ENCODE peak calls at places on chromosomes 16 and 17, in six cellular contexts. D is HepG2, P is GM12878, V is IMR-90, R is A549, H is K562. K is an unnamed sample.

GRCh38 chr16:22771551-22771950 is 42.4 kb upstream of the HS3ST2 start:
- DNase-seq in P (no peak), H (no peak), R (no peak), V (no peak), D (no peak), K (no peak)

GRCh38 chr17:67116045-67116575 is 71.8 kb downstream of the CACNG1 start:
- DNase-seq in H (no peak), R (no peak), V (no peak), P (no peak), D (no peak), K (no peak)

GRCh38 chr16:28042856-28043255 is 20.7 kb downstream of the GSG1L start:
- DNase-seq in R (no peak), P (no peak), H (no peak), D (no peak), V (peak; percentile 27), K (no peak)

GRCh38 chr17:57861000-57861736 is 11.3 kb upstream of the MRPS23 start:
- DNase-seq in D (peak; percentile 94), R (peak; percentile 78), P (no peak), H (peak; percentile 62), V (peak; percentile 60), K (no peak)

GRCh38 chr17:42857389-42857788 is 6.4 kb downstream of the AOC3 start:
- DNase-seq in V (no peak), R (no peak), P (no peak), D (no peak), H (no peak), K (no peak)

GRCh38 chr17:30363715-30364202 is 15.0 kb upstream of the CPD start:
- DNase-seq in V (peak; percentile 95), H (peak; percentile 41), P (peak; percentile 99), R (no peak), D (no peak), K (no peak)

GRCh38 chr17:50954641-50955121 is 88.5 kb upstream of the TOB1 start:
- DNase-seq in R (no peak), V (no peak), H (no peak), P (no peak), D (no peak), K (no peak)

GRCh38 chr17:64331946-64332493 is 58.6 kb downstream of the PECAM1 start:
- DNase-seq in D (peak; percentile 75), H (peak; percentile 94), R (no peak), P (no peak), V (no peak), K (no peak)

GRCh38 chr16:73040136-73040535 is 7.8 kb downstream of the ZFHX3 start:
- DNase-seq in P (no peak), V (no peak), R (no peak), D (no peak), H (no peak), K (no peak)

GRCh38 chr17:48440660-48441059 is 10.6 kb upstream of the SKAP1 start:
- DNase-seq in D (no peak), R (no peak), P (no peak), H (no peak), V (no peak), K (no peak)
- TF ChIP-seq BHLHE40 in D (no peak), R (no peak), P (no peak), H (no peak), V (no peak), K (no peak)

GRCh38 chr16:18839555-18839954 is 38.2 kb upstream of the ARL6IP1 start:
- DNase-seq in D (peak; percentile 66), V (no peak), P (no peak), H (no peak), R (no peak), K (no peak)
- TF ChIP-seq BHLHE40 in D (no peak), V (no peak), P (no peak), H (no peak), R (no peak), K (no peak)

GRCh38 chr16:68978303-68978954 is 127.0 kb upstream of the HAS3 start:
- DNase-seq in P (no peak), V (peak; percentile 28), R (no peak), H (no peak), D (no peak), K (no peak)

GRCh38 chr16:68972008-68972407 is 128.7 kb downstream of the TANGO6 start:
- DNase-seq in P (no peak), H (no peak), R (no peak), V (no peak), D (no peak), K (no peak)

GRCh38 chr16:68972720-68973119 is 129.4 kb downstream of the TANGO6 start:
- DNase-seq in D (no peak), H (peak; percentile 57), V (peak; percentile 70), P (no peak), R (peak; percentile 45), K (peak; percentile 16)

GRCh38 chr16:68969338-68969737 is 126.0 kb downstream of the TANGO6 start:
- DNase-seq in R (no peak), P (no peak), V (no peak), D (no peak), H (no peak), K (no peak)

GRCh38 chr16:68973611-68974120 is 130.3 kb downstream of the TANGO6 start:
- DNase-seq in D (no peak), V (no peak), P (no peak), H (no peak), R (no peak), K (no peak)
- TF ChIP-seq BHLHE40 in D (no peak), V (no peak), P (no peak), H (no peak), R (no peak), K (no peak)

DNA sequence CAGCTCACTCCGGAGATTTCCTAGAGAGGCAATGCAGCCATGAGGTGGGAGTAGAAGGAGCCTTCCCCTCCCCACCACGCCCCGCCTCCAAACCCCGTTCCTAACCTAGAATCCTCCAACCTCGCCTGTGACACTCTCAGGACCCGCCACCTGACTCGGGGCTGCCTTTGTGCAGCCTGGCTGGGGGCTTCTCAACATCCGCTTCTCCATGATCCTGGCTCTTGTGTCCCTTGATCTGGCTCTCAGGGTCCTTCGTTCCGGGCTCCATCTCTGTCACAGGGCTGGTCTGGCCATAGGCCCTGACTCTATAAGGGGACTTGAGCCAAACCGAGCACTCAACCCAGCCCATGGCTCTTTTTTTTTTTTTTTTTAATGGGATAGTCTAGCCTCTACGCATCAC is 24.3 kb downstream of the CDRT15 start:
- DNase-seq in V (no peak), D (no peak), P (no peak), R (no peak), H (no peak), K (no peak)
- TF ChIP-seq BHLHE40 in V (no peak), D (no peak), P (no peak), R (no peak), H (no peak), K (no peak)

DNA sequence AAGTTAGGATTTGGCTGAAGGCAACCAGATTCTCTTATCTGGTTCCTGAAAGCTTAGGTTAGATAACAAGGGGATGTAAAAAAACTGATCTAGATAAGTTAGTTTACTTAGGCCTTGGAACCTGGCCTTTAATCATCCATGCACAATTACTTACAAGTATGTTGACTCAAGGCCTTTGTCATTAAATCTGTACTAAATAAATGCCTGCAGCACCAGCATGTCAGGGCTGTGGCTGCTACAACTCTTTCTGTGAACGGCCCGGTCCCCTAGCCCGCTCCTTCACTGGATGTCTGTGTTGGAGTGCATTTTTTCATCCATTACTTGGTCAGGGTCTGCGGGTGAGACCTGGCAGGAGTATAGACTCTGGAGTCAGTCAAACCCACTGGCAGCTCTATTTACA is 48.4 kb upstream of the ALDH3A1 start:
- DNase-seq in D (no peak), V (no peak), P (no peak), H (no peak), R (no peak), K (no peak)
- TF ChIP-seq BHLHE40 in D (no peak), V (no peak), P (no peak), H (no peak), R (no peak), K (no peak)

GRCh38 chr17:45367216-45367615 is 50.4 kb upstream of the MAP3K14 start:
- DNase-seq in P (no peak), V (no peak), D (no peak), H (no peak), R (no peak), K (peak; percentile 5)

GRCh38 chr17:45366049-45366448 is 49.2 kb upstream of the MAP3K14 start:
- DNase-seq in V (no peak), R (no peak), H (no peak), P (no peak), D (no peak), K (peak; percentile 2)

GRCh38 chr17:45370949-45371413 is 54.2 kb upstream of the MAP3K14 start:
- DNase-seq in D (no peak), V (peak; percentile 50), P (no peak), H (no peak), R (peak; percentile 48), K (no peak)

GRCh38 chr17:45366691-45367090 is 49.9 kb upstream of the MAP3K14 start:
- DNase-seq in H (no peak), D (no peak), R (no peak), P (no peak), V (no peak), K (no peak)

GRCh38 chr17:45368661-45369060 is 51.8 kb upstream of the MAP3K14 start:
- DNase-seq in H (no peak), D (no peak), P (no peak), V (peak; percentile 92), R (no peak), K (no peak)
- TF ChIP-seq BHLHE40 in H (no peak), D (no peak), P (no peak), V (no peak), R (no peak), K (no peak)

GRCh38 chr17:77222356-77222755 is 81.6 kb downstream of the SEC14L1 start:
- DNase-seq in P (no peak), D (no peak), H (no peak), V (no peak), R (no peak), K (no peak)

GRCh38 chr17:77216435-77216980 is 75.7 kb downstream of the SEC14L1 start:
- DNase-seq in D (no peak), V (no peak), P (no peak), R (no peak), H (no peak), K (no peak)

GRCh38 chr17:77217136-77217535 is 76.4 kb downstream of the SEC14L1 start:
- DNase-seq in D (no peak), H (no peak), V (no peak), R (no peak), P (no peak), K (no peak)

GRCh38 chr17:77217566-77217965 is 76.8 kb downstream of the SEC14L1 start:
- DNase-seq in V (no peak), D (no peak), P (no peak), H (no peak), R (no peak), K (no peak)

GRCh38 chr17:77218902-77219301 is 78.1 kb downstream of the SEC14L1 start:
- DNase-seq in D (no peak), V (no peak), P (no peak), H (no peak), R (no peak), K (no peak)
- TF ChIP-seq BHLHE40 in D (no peak), V (no peak), P (no peak), H (no peak), R (no peak), K (no peak)